ENCODE peak calls at places on chromosomes 2 and 18, in eight cellular contexts. One of them, this sample, is unnamed.

GRCh38 chr2:225581135-225581534 is 181.6 kb downstream of the NYAP2 start:
- DNase-seq in BJ: no peak
- DNase-seq in fibroblast of lung: no peak
- DNase-seq in endodermal cell: no peak
- DNase-seq in adrenal gland: no peak
- DNase-seq in heart right ventricle: no peak
- DNase-seq in heart left ventricle: no peak
- DNase-seq in K562: no peak
- DNase-seq in this sample: no peak

GRCh38 chr2:9749546-9750223 is 93.6 kb upstream of the TAF1B start:
- DNase-seq in heart right ventricle: no peak
- DNase-seq in adrenal gland: no peak
- DNase-seq in K562: no peak
- DNase-seq in BJ: no peak
- DNase-seq in heart left ventricle: no peak
- DNase-seq in endodermal cell: no peak
- DNase-seq in fibroblast of lung: no peak
- DNase-seq in this sample: no peak

GRCh38 chr2:37468139-37468538 is 123.7 kb downstream of the QPCT start:
- DNase-seq in adrenal gland: no peak
- DNase-seq in heart left ventricle: peak
- DNase-seq in BJ: no peak
- DNase-seq in K562: no peak
- DNase-seq in fibroblast of lung: no peak
- DNase-seq in heart right ventricle: no peak
- DNase-seq in endodermal cell: no peak
- DNase-seq in this sample: no peak

GRCh38 chr2:190359896-190360376 is 16.5 kb downstream of the INPP1 start:
- DNase-seq in adrenal gland: peak
- DNase-seq in fibroblast of lung: peak
- DNase-seq in K562: no peak
- DNase-seq in endodermal cell: peak
- DNase-seq in heart right ventricle: peak
- DNase-seq in heart left ventricle: peak
- DNase-seq in BJ: no peak
- DNase-seq in this sample: peak

GRCh38 chr2:132645176-132645575 is 24.8 kb downstream of the LYPD1 start:
- DNase-seq in BJ: no peak
- DNase-seq in heart right ventricle: no peak
- DNase-seq in adrenal gland: no peak
- DNase-seq in fibroblast of lung: no peak
- DNase-seq in K562: no peak
- DNase-seq in heart left ventricle: no peak
- DNase-seq in endodermal cell: no peak
- DNase-seq in this sample: peak

GRCh38 chr2:138922973-138923563 is 142.9 kb upstream of the NXPH2 start:
- DNase-seq in heart left ventricle: no peak
- DNase-seq in endodermal cell: no peak
- DNase-seq in BJ: no peak
- DNase-seq in fibroblast of lung: peak
- DNase-seq in adrenal gland: no peak
- DNase-seq in K562: no peak
- DNase-seq in heart right ventricle: no peak
- DNase-seq in this sample: no peak

GRCh38 chr2:140650825-140651224 is 1480.0 kb downstream of the LRP1B start:
- DNase-seq in adrenal gland: no peak
- DNase-seq in heart left ventricle: no peak
- DNase-seq in heart right ventricle: no peak
- DNase-seq in fibroblast of lung: peak
- DNase-seq in K562: no peak
- DNase-seq in BJ: no peak
- DNase-seq in endodermal cell: no peak
- DNase-seq in this sample: no peak

GRCh38 chr2:149901231-149901859 is 313.8 kb upstream of the MMADHC start:
- DNase-seq in K562: no peak
- DNase-seq in endodermal cell: no peak
- DNase-seq in BJ: no peak
- DNase-seq in heart left ventricle: no peak
- DNase-seq in heart right ventricle: no peak
- DNase-seq in fibroblast of lung: no peak
- DNase-seq in adrenal gland: no peak
- DNase-seq in this sample: no peak

GRCh38 chr2:156065912-156066311 is 266.6 kb downstream of the NR4A2 start:
- DNase-seq in adrenal gland: no peak
- DNase-seq in fibroblast of lung: no peak
- DNase-seq in endodermal cell: no peak
- DNase-seq in heart left ventricle: no peak
- DNase-seq in BJ: no peak
- DNase-seq in K562: no peak
- DNase-seq in heart right ventricle: no peak
- DNase-seq in this sample: no peak

GRCh38 chr2:195683174-195683573 is 26.1 kb downstream of the SLC39A10 start:
- DNase-seq in adrenal gland: no peak
- DNase-seq in heart right ventricle: no peak
- DNase-seq in fibroblast of lung: peak
- DNase-seq in endodermal cell: no peak
- DNase-seq in K562: no peak
- DNase-seq in BJ: no peak
- DNase-seq in heart left ventricle: no peak
- DNase-seq in this sample: no peak

GRCh38 chr2:66839551-66840320 is 404.8 kb downstream of the MEIS1 start:
- DNase-seq in fibroblast of lung: peak
- DNase-seq in heart right ventricle: no peak
- DNase-seq in K562: no peak
- DNase-seq in heart left ventricle: no peak
- DNase-seq in BJ: peak
- DNase-seq in adrenal gland: no peak
- DNase-seq in endodermal cell: no peak
- DNase-seq in this sample: no peak

GRCh38 chr2:42164046-42164445 is 5.1 kb upstream of the EML4 start:
- DNase-seq in K562: no peak
- DNase-seq in adrenal gland: no peak
- DNase-seq in heart right ventricle: no peak
- DNase-seq in BJ: no peak
- DNase-seq in fibroblast of lung: no peak
- DNase-seq in endodermal cell: no peak
- DNase-seq in heart left ventricle: no peak
- DNase-seq in this sample: no peak

GRCh38 chr2:94861308-94862152 is 9.7 kb upstream of the TEKT4 start:
- DNase-seq in fibroblast of lung: no peak
- DNase-seq in K562: no peak
- DNase-seq in heart left ventricle: no peak
- DNase-seq in heart right ventricle: no peak
- DNase-seq in endodermal cell: no peak
- DNase-seq in adrenal gland: no peak
- DNase-seq in BJ: no peak
- DNase-seq in this sample: no peak

GRCh38 chr18:22084547-22084946 is 84.8 kb upstream of the GATA6 start:
- DNase-seq in BJ: no peak
- DNase-seq in heart left ventricle: peak
- DNase-seq in adrenal gland: no peak
- DNase-seq in heart right ventricle: peak
- DNase-seq in K562: no peak
- DNase-seq in fibroblast of lung: no peak
- DNase-seq in endodermal cell: peak
- DNase-seq in this sample: no peak

GRCh38 chr2:47288864-47289263 is 114.1 kb upstream of the MSH2 start:
- DNase-seq in BJ: peak
- DNase-seq in heart right ventricle: no peak
- DNase-seq in fibroblast of lung: peak
- DNase-seq in adrenal gland: no peak
- DNase-seq in K562: no peak
- DNase-seq in heart left ventricle: no peak
- DNase-seq in endodermal cell: no peak
- DNase-seq in this sample: no peak

GRCh38 chr18:44325903-44326650 is 354.6 kb upstream of the SETBP1 start:
- DNase-seq in fibroblast of lung: peak
- DNase-seq in heart left ventricle: peak
- DNase-seq in heart right ventricle: peak
- DNase-seq in K562: peak
- DNase-seq in adrenal gland: peak
- DNase-seq in BJ: no peak
- DNase-seq in endodermal cell: peak
- DNase-seq in this sample: peak

GRCh38 chr18:23239350-23239692 is 104.0 kb downstream of the CABLES1 start:
- DNase-seq in heart right ventricle: no peak
- DNase-seq in adrenal gland: no peak
- DNase-seq in heart left ventricle: no peak
- DNase-seq in fibroblast of lung: no peak
- DNase-seq in endodermal cell: no peak
- DNase-seq in BJ: no peak
- DNase-seq in K562: no peak
- DNase-seq in this sample: no peak

GRCh38 chr2:168731002-168731401 is 71.4 kb upstream of the NOSTRIN start:
- DNase-seq in heart left ventricle: no peak
- DNase-seq in BJ: no peak
- DNase-seq in heart right ventricle: no peak
- DNase-seq in K562: no peak
- DNase-seq in fibroblast of lung: no peak
- DNase-seq in endodermal cell: no peak
- DNase-seq in adrenal gland: no peak
- DNase-seq in this sample: no peak

GRCh38 chr18:26532367-26533340 is 15.7 kb downstream of the KCTD1 start:
- DNase-seq in adrenal gland: no peak
- DNase-seq in heart right ventricle: no peak
- DNase-seq in K562: no peak
- DNase-seq in heart left ventricle: no peak
- DNase-seq in fibroblast of lung: no peak
- DNase-seq in BJ: peak
- DNase-seq in endodermal cell: peak
- DNase-seq in this sample: no peak

DNA sequence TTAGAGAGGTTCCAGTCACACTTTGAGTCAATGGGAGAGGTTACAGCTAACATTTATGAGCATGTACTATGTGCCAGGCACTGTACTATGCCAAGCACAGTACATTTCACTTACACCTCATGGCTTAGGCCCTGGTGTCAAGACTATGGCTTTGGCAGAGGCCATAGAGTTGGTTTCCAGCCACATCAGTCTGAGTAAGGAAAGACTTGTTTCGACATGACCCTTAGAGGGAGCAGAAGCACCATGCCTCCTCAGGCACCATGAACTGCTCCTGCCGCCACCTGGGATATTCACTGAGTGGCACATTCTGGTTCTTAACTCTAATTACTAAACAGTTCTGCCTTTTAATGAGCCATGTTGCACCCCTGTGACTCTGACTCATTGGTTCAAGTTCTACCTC is 12.7 kb downstream of the DGUOK start:
- DNase-seq in heart left ventricle: peak
- DNase-seq in adrenal gland: peak
- DNase-seq in endodermal cell: peak
- DNase-seq in fibroblast of lung: peak
- DNase-seq in BJ: no peak
- DNase-seq in heart right ventricle: no peak
- DNase-seq in K562: no peak
- DNase-seq in this sample: no peak
- TF ChIP-seq CTCF in heart left ventricle: no peak
- TF ChIP-seq CTCF in adrenal gland: no peak
- TF ChIP-seq CTCF in endodermal cell: peak
- TF ChIP-seq CTCF in fibroblast of lung: peak
- TF ChIP-seq CTCF in BJ: peak
- TF ChIP-seq CTCF in heart right ventricle: no peak
- TF ChIP-seq CTCF in K562: no peak
- TF ChIP-seq CTCF in this sample: no peak

GRCh38 chr2:176636376-176636775 is 367.1 kb downstream of the MTX2 start:
- DNase-seq in endodermal cell: no peak
- DNase-seq in fibroblast of lung: no peak
- DNase-seq in heart right ventricle: no peak
- DNase-seq in BJ: no peak
- DNase-seq in heart left ventricle: no peak
- DNase-seq in adrenal gland: no peak
- DNase-seq in K562: no peak
- DNase-seq in this sample: no peak
- H3K4me3 ChIP-seq in endodermal cell: no peak
- H3K4me3 ChIP-seq in fibroblast of lung: no peak
- H3K4me3 ChIP-seq in heart right ventricle: no peak
- H3K4me3 ChIP-seq in BJ: no peak
- H3K4me3 ChIP-seq in heart left ventricle: no peak
- H3K4me3 ChIP-seq in adrenal gland: no peak
- H3K4me3 ChIP-seq in K562: no peak
- H3K4me3 ChIP-seq in this sample: no peak

DNA sequence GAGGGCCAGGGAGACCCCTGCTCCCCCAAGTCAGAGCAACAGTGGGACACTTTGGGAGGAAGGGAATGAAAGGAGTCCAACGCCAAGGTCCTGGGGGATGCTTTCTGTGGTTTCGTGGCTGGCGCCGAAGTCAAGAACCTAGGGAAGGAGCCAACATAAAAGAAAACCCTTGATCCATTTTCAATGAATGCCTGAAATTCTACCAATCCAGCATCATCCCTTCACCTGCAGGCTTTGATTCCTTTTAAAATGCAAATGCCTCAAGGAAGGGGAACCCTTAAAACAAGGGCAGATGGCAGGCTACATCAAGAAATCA is 123.4 kb upstream of the SLC1A4 start:
- DNase-seq in BJ: no peak
- DNase-seq in adrenal gland: no peak
- DNase-seq in endodermal cell: no peak
- DNase-seq in fibroblast of lung: no peak
- DNase-seq in heart right ventricle: no peak
- DNase-seq in K562: no peak
- DNase-seq in heart left ventricle: no peak
- DNase-seq in this sample: no peak
- TF ChIP-seq CTCF in BJ: no peak
- TF ChIP-seq CTCF in adrenal gland: no peak
- TF ChIP-seq CTCF in endodermal cell: peak
- TF ChIP-seq CTCF in fibroblast of lung: peak
- TF ChIP-seq CTCF in heart right ventricle: no peak
- TF ChIP-seq CTCF in K562: no peak
- TF ChIP-seq CTCF in heart left ventricle: peak
- TF ChIP-seq CTCF in this sample: no peak

GRCh38 chr2:1741851-1742250 is 2.5 kb downstream of the PXDN start:
- DNase-seq in heart right ventricle: no peak
- DNase-seq in heart left ventricle: no peak
- DNase-seq in adrenal gland: no peak
- DNase-seq in fibroblast of lung: no peak
- DNase-seq in endodermal cell: peak
- DNase-seq in K562: no peak
- DNase-seq in BJ: no peak
- DNase-seq in this sample: no peak

GRCh38 chr2:1743396-1744150 is 742 bp downstream of the PXDN start:
- DNase-seq in adrenal gland: no peak
- DNase-seq in K562: no peak
- DNase-seq in fibroblast of lung: peak
- DNase-seq in endodermal cell: peak
- DNase-seq in BJ: no peak
- DNase-seq in heart left ventricle: peak
- DNase-seq in heart right ventricle: peak
- DNase-seq in this sample: no peak

GRCh38 chr2:1740714-1741584 is 3.4 kb downstream of the PXDN start:
- DNase-seq in K562: no peak
- DNase-seq in endodermal cell: peak
- DNase-seq in heart left ventricle: peak
- DNase-seq in adrenal gland: no peak
- DNase-seq in BJ: no peak
- DNase-seq in fibroblast of lung: no peak
- DNase-seq in heart right ventricle: no peak
- DNase-seq in this sample: no peak

GRCh38 chr2:1742680-1743395 is 1.5 kb downstream of the PXDN start:
- DNase-seq in heart left ventricle: peak
- DNase-seq in fibroblast of lung: peak
- DNase-seq in adrenal gland: peak
- DNase-seq in heart right ventricle: peak
- DNase-seq in endodermal cell: peak
- DNase-seq in K562: no peak
- DNase-seq in BJ: peak
- DNase-seq in this sample: peak

GRCh38 chr2:1742300-1742679 is 2.0 kb downstream of the PXDN start:
- DNase-seq in heart left ventricle: no peak
- DNase-seq in adrenal gland: no peak
- DNase-seq in endodermal cell: no peak
- DNase-seq in BJ: no peak
- DNase-seq in K562: no peak
- DNase-seq in heart right ventricle: no peak
- DNase-seq in fibroblast of lung: peak
- DNase-seq in this sample: no peak
- H3K4me3 ChIP-seq in heart left ventricle: peak
- H3K4me3 ChIP-seq in adrenal gland: no peak
- H3K4me3 ChIP-seq in endodermal cell: peak
- H3K4me3 ChIP-seq in BJ: peak
- H3K4me3 ChIP-seq in K562: no peak
- H3K4me3 ChIP-seq in heart right ventricle: peak
- H3K4me3 ChIP-seq in fibroblast of lung: peak
- H3K4me3 ChIP-seq in this sample: no peak

This sample was measured in BE2C.